ENCODE peak calls at places on chromosomes 2 and 18, in seven cellular contexts. One of them, this sample, is unnamed.

GRCh38 chr2:3001595-3002184 is 375.9 kb downstream of the EIPR1 start:
- DNase-seq in omental fat pad: no peak
- DNase-seq in fibroblast of lung: no peak
- DNase-seq in GM23338: peak; percentile 15
- DNase-seq in WTC11: no peak
- DNase-seq in type B pancreatic cell: no peak
- DNase-seq in heart left ventricle: no peak
- DNase-seq in this sample: no peak

GRCh38 chr2:112183327-112184025 is 45.3 kb downstream of the FBLN7 start:
- DNase-seq in WTC11: no peak
- DNase-seq in GM23338: no peak
- DNase-seq in fibroblast of lung: no peak
- DNase-seq in type B pancreatic cell: peak; percentile 50
- DNase-seq in omental fat pad: no peak
- DNase-seq in heart left ventricle: no peak
- DNase-seq in this sample: no peak

GRCh38 chr2:65436825-65437221 is 4.4 kb upstream of the SPRED2 start:
- DNase-seq in fibroblast of lung: peak; percentile 60
- DNase-seq in omental fat pad: no peak
- DNase-seq in heart left ventricle: no peak
- DNase-seq in type B pancreatic cell: no peak
- DNase-seq in WTC11: peak; percentile 18
- DNase-seq in GM23338: peak; percentile 42
- DNase-seq in this sample: peak; percentile 89

GRCh38 chr18:11357678-11358077 is 208.3 kb upstream of the PIEZO2 start:
- DNase-seq in type B pancreatic cell: no peak
- DNase-seq in omental fat pad: no peak
- DNase-seq in heart left ventricle: no peak
- DNase-seq in WTC11: no peak
- DNase-seq in fibroblast of lung: no peak
- DNase-seq in GM23338: no peak
- DNase-seq in this sample: no peak

GRCh38 chr2:218022851-218023530 is 20.2 kb upstream of the TNS1 start:
- DNase-seq in GM23338: no peak
- DNase-seq in WTC11: peak; percentile 3
- DNase-seq in omental fat pad: no peak
- DNase-seq in type B pancreatic cell: peak; percentile 52
- DNase-seq in fibroblast of lung: no peak
- DNase-seq in heart left ventricle: peak; percentile 4
- DNase-seq in this sample: no peak

GRCh38 chr2:240728827-240729226 is 37.2 kb downstream of the AQP12A start:
- DNase-seq in type B pancreatic cell: no peak
- DNase-seq in GM23338: no peak
- DNase-seq in omental fat pad: no peak
- DNase-seq in heart left ventricle: no peak
- DNase-seq in WTC11: no peak
- DNase-seq in fibroblast of lung: peak; percentile 12
- DNase-seq in this sample: no peak

GRCh38 chr2:100757621-100758394 is 62.1 kb upstream of the NPAS2 start:
- DNase-seq in heart left ventricle: no peak
- DNase-seq in omental fat pad: no peak
- DNase-seq in fibroblast of lung: peak; percentile 93
- DNase-seq in WTC11: no peak
- DNase-seq in GM23338: no peak
- DNase-seq in type B pancreatic cell: no peak
- DNase-seq in this sample: no peak

GRCh38 chr18:58955738-58956137 is 91.1 kb downstream of the ZNF532 start:
- DNase-seq in type B pancreatic cell: no peak
- DNase-seq in omental fat pad: no peak
- DNase-seq in heart left ventricle: no peak
- DNase-seq in fibroblast of lung: peak; percentile 31
- DNase-seq in WTC11: no peak
- DNase-seq in GM23338: no peak
- DNase-seq in this sample: no peak

GRCh38 chr2:85786865-85787264 is 33.1 kb downstream of the ATOH8 start:
- DNase-seq in heart left ventricle: no peak
- DNase-seq in GM23338: no peak
- DNase-seq in fibroblast of lung: no peak
- DNase-seq in omental fat pad: no peak
- DNase-seq in WTC11: peak; percentile 5
- DNase-seq in type B pancreatic cell: no peak
- DNase-seq in this sample: no peak

GRCh38 chr2:17780546-17780945 is 26.6 kb downstream of the GEN1 start:
- DNase-seq in WTC11: no peak
- DNase-seq in heart left ventricle: no peak
- DNase-seq in fibroblast of lung: no peak
- DNase-seq in type B pancreatic cell: no peak
- DNase-seq in GM23338: no peak
- DNase-seq in omental fat pad: no peak
- DNase-seq in this sample: no peak

GRCh38 chr18:74942319-74942910 is 266.5 kb downstream of the PTGR3 start:
- DNase-seq in GM23338: no peak
- DNase-seq in type B pancreatic cell: no peak
- DNase-seq in WTC11: no peak
- DNase-seq in omental fat pad: no peak
- DNase-seq in fibroblast of lung: no peak
- DNase-seq in heart left ventricle: no peak
- DNase-seq in this sample: peak; percentile 19

GRCh38 chr2:26770986-26771586 is 7.0 kb downstream of the SLC35F6 start:
- DNase-seq in GM23338: peak; percentile 70
- DNase-seq in type B pancreatic cell: no peak
- DNase-seq in omental fat pad: peak; percentile 67
- DNase-seq in fibroblast of lung: peak; percentile 94
- DNase-seq in WTC11: peak; percentile 44
- DNase-seq in heart left ventricle: peak; percentile 86
- DNase-seq in this sample: no peak

GRCh38 chr2:164975885-164976284 is 20.6 kb upstream of the SLC38A11 start:
- DNase-seq in type B pancreatic cell: no peak
- DNase-seq in GM23338: no peak
- DNase-seq in omental fat pad: no peak
- DNase-seq in heart left ventricle: no peak
- DNase-seq in WTC11: no peak
- DNase-seq in fibroblast of lung: no peak
- DNase-seq in this sample: no peak

GRCh38 chr2:43980902-43981301 is 14.9 kb downstream of the LRPPRC start:
- DNase-seq in heart left ventricle: no peak
- DNase-seq in fibroblast of lung: no peak
- DNase-seq in omental fat pad: no peak
- DNase-seq in WTC11: no peak
- DNase-seq in type B pancreatic cell: no peak
- DNase-seq in GM23338: no peak
- DNase-seq in this sample: no peak

GRCh38 chr18:3747176-3747973 is 297.4 kb downstream of the TGIF1 start:
- DNase-seq in fibroblast of lung: peak; percentile 91
- DNase-seq in GM23338: no peak
- DNase-seq in type B pancreatic cell: no peak
- DNase-seq in WTC11: no peak
- DNase-seq in heart left ventricle: no peak
- DNase-seq in omental fat pad: no peak
- DNase-seq in this sample: no peak

GRCh38 chr2:60555066-60555793 is 1.8 kb upstream of the BCL11A start:
- DNase-seq in fibroblast of lung: peak; percentile 75
- DNase-seq in GM23338: peak; percentile 74
- DNase-seq in type B pancreatic cell: no peak
- DNase-seq in WTC11: peak; percentile 57
- DNase-seq in omental fat pad: no peak
- DNase-seq in heart left ventricle: peak; percentile 37
- DNase-seq in this sample: peak; percentile 70

GRCh38 chr2:55719852-55720251 is 26.2 kb upstream of the PNPT1 start:
- DNase-seq in WTC11: no peak
- DNase-seq in GM23338: no peak
- DNase-seq in omental fat pad: no peak
- DNase-seq in type B pancreatic cell: no peak
- DNase-seq in heart left ventricle: no peak
- DNase-seq in fibroblast of lung: no peak
- DNase-seq in this sample: no peak

GRCh38 chr2:55712477-55713060 is 18.9 kb upstream of the PNPT1 start:
- DNase-seq in type B pancreatic cell: no peak
- DNase-seq in WTC11: no peak
- DNase-seq in GM23338: peak; percentile 66
- DNase-seq in fibroblast of lung: no peak
- DNase-seq in heart left ventricle: no peak
- DNase-seq in omental fat pad: no peak
- DNase-seq in this sample: no peak

GRCh38 chr2:55721601-55722215 is 28.1 kb upstream of the PNPT1 start:
- DNase-seq in fibroblast of lung: peak; percentile 46
- DNase-seq in heart left ventricle: no peak
- DNase-seq in GM23338: peak; percentile 57
- DNase-seq in type B pancreatic cell: no peak
- DNase-seq in WTC11: no peak
- DNase-seq in omental fat pad: no peak
- DNase-seq in this sample: no peak

GRCh38 chr2:55720417-55720816 is 26.8 kb upstream of the PNPT1 start:
- DNase-seq in type B pancreatic cell: no peak
- DNase-seq in fibroblast of lung: no peak
- DNase-seq in GM23338: no peak
- DNase-seq in WTC11: no peak
- DNase-seq in omental fat pad: no peak
- DNase-seq in heart left ventricle: no peak
- DNase-seq in this sample: no peak

DNA sequence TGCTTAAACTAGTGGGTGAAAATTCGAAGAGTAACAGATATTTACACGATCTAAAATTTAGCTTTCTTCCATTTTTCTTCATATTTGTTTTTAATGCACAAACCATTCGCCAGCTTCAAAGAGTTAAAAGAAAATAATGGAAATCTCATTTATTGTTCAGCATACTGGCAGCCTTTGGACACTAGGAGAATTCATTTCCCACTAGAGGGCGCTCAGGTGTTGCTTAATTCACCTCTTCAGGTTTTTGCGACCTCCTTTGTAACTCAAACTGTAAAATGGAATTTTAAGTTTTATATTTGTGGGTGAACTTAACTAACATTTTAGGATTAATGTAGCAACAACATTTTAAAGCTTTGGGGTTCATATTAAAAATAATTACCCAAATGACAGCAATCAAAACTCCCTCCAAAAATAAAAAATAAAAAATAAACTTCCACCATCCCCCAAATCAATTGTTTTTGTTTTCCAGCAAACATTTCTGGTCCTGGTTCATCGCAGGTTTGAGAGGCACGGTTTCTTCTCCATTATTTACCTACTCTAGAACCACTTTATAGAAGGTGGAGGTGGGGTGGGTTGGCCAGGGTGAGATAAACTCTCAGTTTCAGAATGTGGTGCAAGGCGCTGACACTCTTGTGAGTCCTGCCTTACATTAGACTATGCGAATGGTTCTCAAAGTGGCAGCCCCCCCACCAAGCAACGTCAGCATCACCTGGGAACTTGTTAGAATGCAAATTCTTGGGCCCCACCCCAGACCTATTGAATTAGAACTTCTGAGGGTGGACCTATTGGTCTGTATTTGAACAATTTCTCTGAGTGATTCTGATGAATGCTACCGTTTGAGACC is 24.7 kb upstream of the PNPT1 start:
- DNase-seq in GM23338: peak; percentile 93
- DNase-seq in type B pancreatic cell: no peak
- DNase-seq in fibroblast of lung: peak; percentile 77
- DNase-seq in heart left ventricle: peak; percentile 39
- DNase-seq in omental fat pad: no peak
- DNase-seq in WTC11: peak; percentile 54
- DNase-seq in this sample: peak; percentile 64
- TF ChIP-seq CTCF in GM23338: peak; percentile 81
- TF ChIP-seq CTCF in type B pancreatic cell: peak; percentile 96
- TF ChIP-seq CTCF in fibroblast of lung: peak; percentile 79
- TF ChIP-seq CTCF in heart left ventricle: peak; percentile 88
- TF ChIP-seq CTCF in omental fat pad: peak; percentile 5
- TF ChIP-seq CTCF in WTC11: peak; percentile 53
- TF ChIP-seq CTCF in this sample: peak; percentile 70

GRCh38 chr2:189142893-189143759 is 36.4 kb downstream of the COL5A2 start:
- DNase-seq in GM23338: peak; percentile 85
- DNase-seq in heart left ventricle: no peak
- DNase-seq in type B pancreatic cell: no peak
- DNase-seq in fibroblast of lung: peak; percentile 54
- DNase-seq in WTC11: peak; percentile 50
- DNase-seq in omental fat pad: no peak
- DNase-seq in this sample: peak; percentile 35
- TF ChIP-seq CTCF in GM23338: peak; percentile 98
- TF ChIP-seq CTCF in heart left ventricle: peak; percentile 56
- TF ChIP-seq CTCF in type B pancreatic cell: peak; percentile 73
- TF ChIP-seq CTCF in fibroblast of lung: peak; percentile 36
- TF ChIP-seq CTCF in WTC11: peak; percentile 66
- TF ChIP-seq CTCF in omental fat pad: no peak
- TF ChIP-seq CTCF in this sample: peak; percentile 75

GRCh38 chr18:66819235-66819634 is 215.3 kb upstream of the CDH19 start:
- DNase-seq in GM23338: no peak
- DNase-seq in omental fat pad: no peak
- DNase-seq in fibroblast of lung: no peak
- DNase-seq in WTC11: no peak
- DNase-seq in type B pancreatic cell: no peak
- DNase-seq in heart left ventricle: no peak
- DNase-seq in this sample: no peak
- TF ChIP-seq CTCF in GM23338: no peak
- TF ChIP-seq CTCF in omental fat pad: no peak
- TF ChIP-seq CTCF in fibroblast of lung: no peak
- TF ChIP-seq CTCF in WTC11: peak; percentile 18
- TF ChIP-seq CTCF in type B pancreatic cell: peak; percentile 64
- TF ChIP-seq CTCF in heart left ventricle: no peak
- TF ChIP-seq CTCF in this sample: no peak

GRCh38 chr2:63698825-63699548 is 110.2 kb downstream of the MDH1 start:
- DNase-seq in omental fat pad: peak; percentile 40
- DNase-seq in fibroblast of lung: peak; percentile 88
- DNase-seq in type B pancreatic cell: no peak
- DNase-seq in WTC11: peak; percentile 52
- DNase-seq in GM23338: peak; percentile 84
- DNase-seq in heart left ventricle: peak; percentile 63
- DNase-seq in this sample: peak; percentile 58
- TF ChIP-seq CTCF in omental fat pad: no peak
- TF ChIP-seq CTCF in fibroblast of lung: peak; percentile 60
- TF ChIP-seq CTCF in type B pancreatic cell: peak; percentile 55
- TF ChIP-seq CTCF in WTC11: no peak
- TF ChIP-seq CTCF in GM23338: peak; percentile 84
- TF ChIP-seq CTCF in heart left ventricle: peak; percentile 65
- TF ChIP-seq CTCF in this sample: peak; percentile 40

DNA sequence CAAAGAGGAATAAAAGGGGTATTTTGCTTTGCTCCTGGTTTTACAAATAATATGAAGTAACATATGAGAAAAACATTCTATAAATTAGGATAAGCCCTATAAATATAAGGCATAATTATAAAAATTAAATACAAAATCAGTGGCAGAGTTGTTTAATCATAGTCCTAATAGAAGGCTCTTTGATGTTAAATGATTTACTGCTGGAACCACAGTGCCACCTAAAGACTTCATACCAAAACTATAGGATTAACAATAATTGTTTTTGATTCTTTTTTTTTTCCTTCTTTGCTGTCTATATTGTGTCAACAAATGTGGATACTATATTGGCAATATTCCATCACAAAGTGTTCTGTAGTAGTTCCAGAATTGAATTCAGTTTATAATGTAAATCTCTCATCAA is 837.7 kb upstream of the SLC39A10 start:
- DNase-seq in heart left ventricle: no peak
- DNase-seq in WTC11: no peak
- DNase-seq in type B pancreatic cell: no peak
- DNase-seq in GM23338: peak; percentile 23
- DNase-seq in omental fat pad: no peak
- DNase-seq in fibroblast of lung: no peak
- DNase-seq in this sample: no peak
- TF ChIP-seq CTCF in heart left ventricle: no peak
- TF ChIP-seq CTCF in WTC11: no peak
- TF ChIP-seq CTCF in type B pancreatic cell: peak; percentile 46
- TF ChIP-seq CTCF in GM23338: no peak
- TF ChIP-seq CTCF in omental fat pad: no peak
- TF ChIP-seq CTCF in fibroblast of lung: no peak
- TF ChIP-seq CTCF in this sample: no peak